ENCODE peak calls at places on chromosome 22, in four cellular contexts. G is WTC11, W is neural progenitor cell, K is lung. J is an unnamed sample.

GRCh38 chr22:35480143-35480542 is 60.5 kb upstream of the RASD2 start:
- DNase-seq in G (no peak), W (no peak), K (no peak), J (no peak)

GRCh38 chr22:37210041-37210803 is 2.1 kb downstream of the SSTR3 start:
- DNase-seq in K (no peak), W (no peak), G (no peak), J (no peak)

GRCh38 chr22:28547132-28547842 is 132.4 kb downstream of the TTC28 start:
- DNase-seq in W (no peak), G (no peak), K (no peak), J (no peak)

GRCh38 chr22:35987487-35987886 is 41.1 kb downstream of the RBFOX2 start:
- DNase-seq in K (no peak), G (no peak), W (no peak), J (no peak)

GRCh38 chr22:48651036-48651890 is 1176.4 kb downstream of the BRD1 start:
- DNase-seq in G (no peak), K (no peak), W (no peak), J (no peak)

GRCh38 chr22:27050771-27051170 is 393.4 kb downstream of the MIAT start:
- DNase-seq in K (no peak), G (no peak), W (no peak), J (no peak)

GRCh38 chr22:19900707-19901436 is 40.7 kb upstream of the COMT start:
- DNase-seq in K (no peak), W (no peak), G (no peak), J (no peak)

GRCh38 chr22:36644333-36644757 is 59.2 kb downstream of the CACNG2 start:
- DNase-seq in W (peak), G (peak), K (peak), J (peak)

GRCh38 chr22:38124236-38124974 is 13.9 kb upstream of the BAIAP2L2 start:
- DNase-seq in G (no peak), W (peak), K (no peak), J (no peak)

GRCh38 chr22:22893891-22894739 is 6.5 kb downstream of the IGLL5 start:
- DNase-seq in K (no peak), G (no peak), W (no peak), J (no peak)

GRCh38 chr22:27507066-27507715 is 294.4 kb downstream of the MN1 start:
- DNase-seq in K (no peak), G (no peak), W (no peak), J (no peak)

GRCh38 chr22:36900880-36901279 is 12.5 kb upstream of the CSF2RB start:
- DNase-seq in K (no peak), W (peak), G (peak), J (no peak)

GRCh38 chr22:39677967-39678366 is 107.4 kb downstream of the CACNA1I start:
- DNase-seq in K (no peak), G (no peak), W (no peak), J (no peak)

GRCh38 chr22:40407021-40407761 is 36.8 kb downstream of the SGSM3 start:
- DNase-seq in G (no peak), W (no peak), K (no peak), J (no peak)

GRCh38 chr22:25666308-25666707 is 75.7 kb upstream of the MYO18B start:
- DNase-seq in K (peak), G (peak), W (no peak), J (no peak)

GRCh38 chr22:22038178-22038880 is 55.7 kb upstream of the TOP3B start:
- DNase-seq in K (no peak), W (no peak), G (no peak), J (no peak)

GRCh38 chr22:22210375-22210774 is 34.2 kb upstream of the VPREB1 start:
- DNase-seq in G (no peak), W (no peak), K (no peak), J (no peak)

GRCh38 chr22:37907036-37907954 is 1.2 kb downstream of the MICALL1 start:
- DNase-seq in G (no peak), K (no peak), W (no peak), J (no peak)

GRCh38 chr22:28231423-28231822 is 312.4 kb upstream of the PITPNB start:
- DNase-seq in G (no peak), K (no peak), W (peak), J (no peak)

GRCh38 chr22:37924386-37925065 is 18.4 kb downstream of the MICALL1 start:
- DNase-seq in G (no peak), K (no peak), W (no peak), J (no peak)

GRCh38 chr22:37501610-37502341 is 15.6 kb upstream of the MFNG start:
- DNase-seq in W (no peak), K (peak), G (no peak), J (peak)

GRCh38 chr22:36853407-36854099 is 7.3 kb upstream of the NCF4 start:
- DNase-seq in W (peak), K (peak), G (peak), J (no peak)

GRCh38 chr22:20948450-20948849 is 18.6 kb upstream of the AIFM3 start:
- DNase-seq in G (no peak), W (no peak), K (no peak), J (no peak)

GRCh38 chr22:25282671-25283561 is 63.5 kb downstream of the CRYBB2 start:
- DNase-seq in W (peak), G (peak), K (no peak), J (no peak)

GRCh38 chr22:39905686-39906085 is 4.8 kb downstream of the GRAP2 start:
- DNase-seq in G (no peak), K (no peak), W (no peak), J (no peak)

GRCh38 chr22:49975543-49976389 is 15.2 kb downstream of the PIM3 start:
- DNase-seq in W (peak), G (peak), K (peak), J (no peak)

GRCh38 chr22:22196833-22197477 is 47.6 kb upstream of the VPREB1 start:
- DNase-seq in W (no peak), K (no peak), G (no peak), J (no peak)

GRCh38 chr22:23282089-23282501 is 101.8 kb downstream of the BCR start:
- DNase-seq in G (no peak), K (peak), W (no peak), J (no peak)

GRCh38 chr22:38754247-38755154 is 1.3 kb downstream of the SUN2 start:
- DNase-seq in G (no peak), K (peak), W (peak), J (no peak)

GRCh38 chr22:49946612-49947295 is 13.8 kb upstream of the PIM3 start:
- DNase-seq in G (no peak), K (no peak), W (peak), J (no peak)

GRCh38 chr22:42794551-42795510 is 62.2 kb downstream of the ARFGAP3 start:
- DNase-seq in K (no peak), W (peak), G (peak), J (no peak)
- TF ChIP-seq CTCF in K (no peak), W (peak), G (no peak), J (no peak)

DNA sequence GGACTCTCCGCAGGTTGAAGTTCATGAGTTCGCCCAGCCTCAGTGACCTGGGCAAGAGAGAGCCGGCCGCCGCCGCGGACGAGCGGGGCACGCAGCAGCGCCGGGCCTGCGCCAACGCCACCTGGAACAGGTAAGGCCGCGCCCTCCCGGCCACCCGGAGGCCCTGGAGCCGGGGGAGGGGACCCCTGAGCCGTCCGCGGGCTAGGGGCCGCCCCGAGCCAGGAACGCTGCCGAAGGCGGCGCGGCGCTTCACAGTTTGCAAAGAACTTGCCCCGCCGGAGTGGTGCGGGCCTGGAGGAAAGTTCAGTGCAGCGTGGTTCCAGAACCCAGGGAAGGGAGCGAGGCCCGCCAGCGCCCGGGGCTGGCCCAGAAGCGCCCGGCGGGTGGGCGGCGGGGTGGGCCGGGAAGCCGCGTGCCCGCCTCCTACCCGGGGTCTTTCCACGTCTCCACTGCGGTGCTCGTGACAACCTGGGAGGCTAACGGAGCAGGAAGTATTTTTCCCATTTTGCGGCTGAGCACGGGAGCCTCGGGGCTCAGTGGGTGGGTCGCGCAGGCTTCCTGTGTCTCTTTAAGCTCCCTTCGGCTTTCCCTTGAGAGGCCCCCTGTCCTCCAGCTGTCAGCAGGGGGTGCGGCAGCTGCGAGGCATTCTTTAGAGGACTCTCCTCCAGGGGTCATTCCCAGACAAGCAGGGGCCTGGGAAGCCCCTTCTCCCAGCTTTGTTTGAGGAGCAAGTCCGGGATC is 645 bp downstream of the PRR5 start:
- DNase-seq in W (peak), K (no peak), G (peak), J (no peak)
- TF ChIP-seq CTCF in W (no peak), K (no peak), G (no peak), J (no peak)

DNA sequence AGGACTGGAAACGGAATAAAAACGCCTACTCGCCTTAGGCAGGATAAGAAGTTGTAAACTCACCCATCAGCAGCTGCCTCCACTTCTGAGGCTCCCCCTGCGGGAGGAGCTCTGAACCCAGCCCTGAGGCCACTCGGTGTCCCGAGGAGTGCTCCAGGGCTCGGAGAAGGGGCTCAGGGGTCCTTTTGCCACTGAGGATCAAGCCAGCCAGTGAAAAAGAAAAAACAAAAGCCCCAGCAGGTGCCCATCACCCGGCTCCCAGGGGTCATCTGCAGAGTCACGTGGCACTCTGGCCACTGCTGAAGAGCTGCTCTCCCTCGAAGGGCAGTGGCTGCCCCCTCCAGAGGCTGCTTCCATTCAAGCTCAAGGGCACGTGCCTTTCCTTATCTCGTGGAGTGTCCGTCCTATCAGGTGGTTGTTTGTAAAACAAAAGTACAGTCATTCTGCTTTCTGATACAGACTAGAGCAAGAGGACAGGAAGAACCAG is 29.0 kb downstream of the NUP50 start:
- DNase-seq in G (peak), W (peak), K (no peak), J (no peak)
- TF ChIP-seq CTCF in G (no peak), W (peak), K (no peak), J (no peak)

DNA sequence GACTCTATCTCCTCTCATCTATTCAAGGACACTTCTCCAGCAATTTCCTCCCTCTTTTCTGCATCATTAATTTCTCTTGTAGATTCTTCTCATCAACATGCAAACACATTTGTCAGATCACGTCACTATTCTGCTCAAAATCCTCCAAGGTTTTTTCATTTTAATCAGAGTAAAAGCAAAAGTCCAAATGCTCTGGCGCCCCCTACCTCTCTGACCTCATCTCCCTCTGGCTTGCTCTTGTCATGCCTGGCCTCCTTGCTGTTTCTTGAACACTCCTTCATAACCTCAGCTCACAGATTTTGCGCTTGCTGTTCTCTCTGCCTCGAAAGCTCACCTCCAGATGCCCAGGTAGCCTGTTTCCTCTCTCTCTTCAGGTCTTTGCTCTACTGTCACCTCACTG is 22.4 kb downstream of the RTCB start:
- DNase-seq in W (peak), K (no peak), G (peak), J (no peak)
- TF ChIP-seq CTCF in W (peak), K (no peak), G (peak), J (peak)

GRCh38 chr22:31625661-31626426 is 36.2 kb downstream of the PISD start:
- DNase-seq in G (peak), W (peak), K (no peak), J (no peak)
- TF ChIP-seq CTCF in G (no peak), W (peak), K (no peak), J (no peak)

GRCh38 chr22:30212363-30212995 is 34.1 kb downstream of the LIF start:
- DNase-seq in K (peak), G (no peak), W (no peak), J (peak)
- TF ChIP-seq CTCF in K (no peak), G (no peak), W (no peak), J (no peak)

GRCh38 chr22:43484227-43484626 is 72.4 kb downstream of the MPPED1 start:
- DNase-seq in G (no peak), K (no peak), W (no peak), J (no peak)
- TF ChIP-seq CTCF in G (no peak), K (no peak), W (no peak), J (no peak)

GRCh38 chr22:44132724-44133123 is 48.0 kb upstream of the PARVG start:
- DNase-seq in G (peak), K (no peak), W (no peak), J (no peak)
- TF ChIP-seq CTCF in G (no peak), K (no peak), W (no peak), J (no peak)

DNA sequence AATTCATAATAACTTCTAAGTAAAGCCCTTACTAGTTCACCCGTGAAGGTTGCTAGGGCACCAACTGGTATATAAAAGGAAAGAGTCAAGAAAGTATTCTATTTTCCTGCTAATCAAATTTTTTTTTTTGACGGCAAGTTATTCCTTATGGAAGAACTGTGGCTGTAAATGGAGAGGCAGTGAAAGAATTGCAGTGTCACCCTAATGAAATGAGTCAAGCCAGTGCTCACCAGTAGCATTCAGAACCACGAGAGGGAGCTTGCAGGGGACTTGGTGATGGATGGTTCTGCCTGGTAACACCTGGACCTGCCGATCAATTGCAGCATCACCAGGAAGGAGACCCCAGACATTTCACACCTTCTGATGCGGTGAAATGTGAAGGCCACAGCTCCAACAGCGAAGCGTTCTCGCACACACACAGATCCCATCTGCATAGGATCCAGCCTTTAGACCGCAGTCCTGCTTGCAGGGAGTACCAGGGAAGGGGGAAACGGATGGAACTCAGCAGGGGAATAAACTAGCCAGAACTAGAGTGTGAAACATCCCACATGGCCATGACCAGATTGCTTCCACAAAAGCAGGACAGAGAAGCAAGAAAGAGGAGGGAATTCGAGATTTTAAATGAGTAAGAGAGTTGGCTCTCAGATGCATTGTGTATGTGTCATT is 326.2 kb downstream of the TBC1D22A start:
- DNase-seq in W (no peak), K (no peak), G (no peak), J (no peak)
- TF ChIP-seq CTCF in W (no peak), K (no peak), G (no peak), J (no peak)

J was measured in AG09319.